ENCODE peak calls at places on chromosomes 11 and 22, in nine cellular contexts. T, P, H, G, F, X, O, D and N are unnamed samples.

GRCh38 chr11:6812391-6813005 is 13.0 kb upstream of the OR6A2 start:
- DNase-seq in T (peak), P (peak), H (peak), G (no peak), F (no peak), X (peak), O (no peak), D (peak), N (no peak)

GRCh38 chr11:132123449-132123848 is 753.0 kb downstream of the NTM start:
- DNase-seq in T (no peak), P (no peak), H (no peak), G (no peak), F (no peak), X (no peak), O (no peak), D (no peak), N (no peak)

GRCh38 chr11:64230209-64230984 is at the start of gene DNAJC4:
- DNase-seq in T (peak), P (peak), H (peak), G (peak), F (peak), X (peak), O (peak), D (peak), N (peak)

GRCh38 chr11:20067665-20068064 is 92.6 kb downstream of the DBX1 start:
- DNase-seq in T (no peak), P (no peak), H (no peak), G (no peak), F (no peak), X (no peak), O (no peak), D (no peak), N (no peak)

GRCh38 chr11:17014321-17014773 is at the start of gene PLEKHA7:
- DNase-seq in T (no peak), P (peak), H (no peak), G (no peak), F (peak), X (peak), O (no peak), D (no peak), N (no peak)

GRCh38 chr11:12418019-12418611 is 40.7 kb downstream of the PARVA start:
- DNase-seq in T (peak), P (no peak), H (peak), G (no peak), F (no peak), X (no peak), O (peak), D (no peak), N (no peak)

GRCh38 chr11:75263944-75264349 is 23.4 kb downstream of the TPBGL start:
- DNase-seq in T (no peak), P (no peak), H (peak), G (no peak), F (peak), X (peak), O (no peak), D (peak), N (peak)

GRCh38 chr11:122180435-122180834 is 64.4 kb upstream of the BLID start:
- DNase-seq in T (peak), P (no peak), H (peak), G (no peak), F (no peak), X (no peak), O (no peak), D (no peak), N (no peak)

GRCh38 chr22:44496844-44497217 is 1.2 kb downstream of the RTL6 start:
- DNase-seq in T (no peak), P (no peak), H (no peak), G (no peak), F (peak), X (no peak), O (no peak), D (no peak), N (no peak)

GRCh38 chr22:48137640-48138039 is 1375.2 kb downstream of the TBC1D22A start:
- DNase-seq in T (no peak), P (no peak), H (no peak), G (no peak), F (no peak), X (no peak), O (no peak), D (no peak), N (no peak)

GRCh38 chr11:59957094-59957493 is 6.7 kb upstream of the OOSP4A start:
- DNase-seq in T (no peak), P (no peak), H (no peak), G (no peak), F (no peak), X (no peak), O (no peak), D (no peak), N (no peak)

GRCh38 chr22:44665115-44665514 is 36.9 kb upstream of the PRR5 start:
- DNase-seq in T (peak), P (no peak), H (no peak), G (peak), F (no peak), X (no peak), O (no peak), D (no peak), N (no peak)

GRCh38 chr22:44597616-44598015 is 99.6 kb upstream of the RTL6 start:
- DNase-seq in T (no peak), P (no peak), H (peak), G (no peak), F (no peak), X (peak), O (no peak), D (no peak), N (no peak)

GRCh38 chr22:42313204-42313603 is 42.8 kb upstream of the TCF20 start:
- DNase-seq in T (no peak), P (no peak), H (no peak), G (no peak), F (no peak), X (no peak), O (no peak), D (peak), N (no peak)

GRCh38 chr11:9459573-9460321 is 1.1 kb upstream of the ZNF143 start:
- DNase-seq in T (peak), P (peak), H (peak), G (no peak), F (no peak), X (no peak), O (no peak), D (peak), N (no peak)

GRCh38 chr11:62948765-62949320 is 27.7 kb upstream of the CHRM1 start:
- DNase-seq in T (no peak), P (no peak), H (no peak), G (no peak), F (no peak), X (no peak), O (no peak), D (no peak), N (no peak)

GRCh38 chr11:112928136-112928535 is 33.1 kb upstream of the NCAM1 start:
- DNase-seq in T (no peak), P (no peak), H (no peak), G (no peak), F (no peak), X (no peak), O (no peak), D (no peak), N (no peak)

GRCh38 chr11:27357250-27357649 is 5.8 kb downstream of the CCDC34 start:
- DNase-seq in T (no peak), P (peak), H (no peak), G (peak), F (no peak), X (no peak), O (no peak), D (no peak), N (no peak)

GRCh38 chr11:91219501-91219900 is 996.7 kb upstream of the CHORDC1 start:
- DNase-seq in T (peak), P (no peak), H (peak), G (no peak), F (no peak), X (no peak), O (no peak), D (no peak), N (no peak)

GRCh38 chr22:19448076-19448607 is 631 bp upstream of the C22orf39 start:
- DNase-seq in T (peak), P (peak), H (peak), G (peak), F (no peak), X (peak), O (no peak), D (peak), N (no peak)

GRCh38 chr11:34243620-34244493 is 114.0 kb downstream of the ABTB2 start:
- DNase-seq in T (peak), P (peak), H (peak), G (peak), F (no peak), X (no peak), O (no peak), D (no peak), N (no peak)

GRCh38 chr11:48064306-48064705 is 83.9 kb downstream of the PTPRJ start:
- DNase-seq in T (peak), P (no peak), H (peak), G (no peak), F (no peak), X (no peak), O (no peak), D (no peak), N (no peak)

GRCh38 chr11:72821221-72821919 is 7.2 kb downstream of the ATG16L2 start:
- DNase-seq in T (no peak), P (peak), H (no peak), G (no peak), F (peak), X (no peak), O (no peak), D (no peak), N (no peak)

GRCh38 chr11:14641801-14642200 is 1.8 kb upstream of the PDE3B start:
- DNase-seq in T (no peak), P (no peak), H (no peak), G (no peak), F (no peak), X (no peak), O (no peak), D (no peak), N (no peak)

GRCh38 chr11:18383388-18384156 is 10.8 kb upstream of the LDHA start:
- DNase-seq in T (peak), P (peak), H (peak), G (peak), F (peak), X (peak), O (peak), D (peak), N (no peak)

GRCh38 chr22:42376721-42377177 is 55.5 kb downstream of the NFAM1 start:
- DNase-seq in T (peak), P (peak), H (peak), G (peak), F (no peak), X (peak), O (peak), D (no peak), N (no peak)

GRCh38 chr11:19594326-19594725 is 118.3 kb upstream of the NAV2 start:
- DNase-seq in T (no peak), P (no peak), H (peak), G (no peak), F (no peak), X (no peak), O (no peak), D (no peak), N (no peak)

GRCh38 chr11:95652002-95652472 is 137.5 kb downstream of the FAM76B start:
- DNase-seq in T (no peak), P (no peak), H (peak), G (no peak), F (no peak), X (peak), O (no peak), D (no peak), N (no peak)

GRCh38 chr22:35484651-35485372 is 55.8 kb upstream of the RASD2 start:
- DNase-seq in T (no peak), P (no peak), H (peak), G (no peak), F (no peak), X (no peak), O (no peak), D (no peak), N (no peak)

GRCh38 chr11:6356503-6356902 is 33.8 kb upstream of the SMPD1 start:
- DNase-seq in T (no peak), P (no peak), H (no peak), G (no peak), F (no peak), X (no peak), O (no peak), D (no peak), N (no peak)

GRCh38 chr11:20293531-20293930 is 70.0 kb upstream of the HTATIP2 start:
- DNase-seq in T (no peak), P (no peak), H (no peak), G (no peak), F (no peak), X (no peak), O (no peak), D (no peak), N (no peak)

GRCh38 chr11:122735031-122735430 is 79.5 kb downstream of the UBASH3B start:
- DNase-seq in T (no peak), P (no peak), H (no peak), G (no peak), F (no peak), X (no peak), O (no peak), D (no peak), N (no peak)

GRCh38 chr11:9914064-9914463 is 250.2 kb downstream of the SWAP70 start:
- DNase-seq in T (no peak), P (no peak), H (peak), G (no peak), F (no peak), X (no peak), O (no peak), D (no peak), N (no peak)

GRCh38 chr22:27724706-27725105 is 76.8 kb downstream of the MN1 start:
- DNase-seq in T (no peak), P (no peak), H (peak), G (no peak), F (no peak), X (no peak), O (no peak), D (no peak), N (no peak)

GRCh38 chr22:20319041-20319744 is 667 bp downstream of the DGCR6L start:
- DNase-seq in T (no peak), P (no peak), H (peak), G (no peak), F (no peak), X (peak), O (peak), D (peak), N (no peak)

GRCh38 chr11:94922675-94923347 is 50.5 kb downstream of the CWC15 start:
- DNase-seq in T (no peak), P (no peak), H (no peak), G (no peak), F (no peak), X (no peak), O (no peak), D (peak), N (no peak)

GRCh38 chr22:44549701-44550100 is 51.7 kb upstream of the RTL6 start:
- DNase-seq in T (no peak), P (no peak), H (no peak), G (no peak), F (no peak), X (no peak), O (no peak), D (no peak), N (no peak)

GRCh38 chr11:24171869-24172268 is 325.0 kb upstream of the LUZP2 start:
- DNase-seq in T (no peak), P (no peak), H (no peak), G (no peak), F (no peak), X (no peak), O (no peak), D (no peak), N (no peak)

GRCh38 chr11:70483077-70483861 is 84.9 kb downstream of the CTTN start:
- DNase-seq in T (peak), P (no peak), H (peak), G (no peak), F (no peak), X (no peak), O (no peak), D (peak), N (no peak)

DNA sequence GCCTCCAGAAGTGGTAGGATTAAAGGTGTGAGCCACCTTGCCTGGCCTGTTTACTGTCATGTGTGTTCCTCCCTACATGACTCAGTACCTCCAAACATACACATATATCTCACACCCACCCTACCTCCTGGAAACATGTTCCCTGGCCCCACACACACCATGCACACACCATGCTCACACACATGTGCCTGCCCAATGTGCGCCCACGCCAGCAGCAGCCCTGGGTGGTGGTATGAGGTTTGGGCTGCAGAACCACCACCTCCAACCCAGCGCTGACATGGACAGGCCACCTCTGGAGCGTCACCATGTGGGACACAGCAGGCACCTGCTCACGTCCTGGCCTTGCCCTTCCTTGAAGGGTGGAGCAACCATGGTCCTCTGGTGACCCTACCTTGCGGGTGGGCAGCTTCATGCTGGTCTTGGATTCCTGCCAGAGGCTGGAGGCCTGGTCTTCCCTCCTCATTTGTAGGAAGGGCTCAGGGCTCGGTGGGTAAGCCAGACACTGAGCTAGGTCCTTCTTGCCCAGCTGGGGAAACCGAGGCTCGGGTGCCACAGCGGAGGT is 37.9 kb downstream of the KIAA1671 start:
- DNase-seq in T (no peak), P (no peak), H (no peak), G (no peak), F (peak), X (no peak), O (no peak), D (no peak), N (no peak)
- TF ChIP-seq CTCF in T (no peak), P (no peak), H (no peak), G (no peak), F (no peak), X (no peak), O (no peak), D (no peak), N (no peak)

DNA sequence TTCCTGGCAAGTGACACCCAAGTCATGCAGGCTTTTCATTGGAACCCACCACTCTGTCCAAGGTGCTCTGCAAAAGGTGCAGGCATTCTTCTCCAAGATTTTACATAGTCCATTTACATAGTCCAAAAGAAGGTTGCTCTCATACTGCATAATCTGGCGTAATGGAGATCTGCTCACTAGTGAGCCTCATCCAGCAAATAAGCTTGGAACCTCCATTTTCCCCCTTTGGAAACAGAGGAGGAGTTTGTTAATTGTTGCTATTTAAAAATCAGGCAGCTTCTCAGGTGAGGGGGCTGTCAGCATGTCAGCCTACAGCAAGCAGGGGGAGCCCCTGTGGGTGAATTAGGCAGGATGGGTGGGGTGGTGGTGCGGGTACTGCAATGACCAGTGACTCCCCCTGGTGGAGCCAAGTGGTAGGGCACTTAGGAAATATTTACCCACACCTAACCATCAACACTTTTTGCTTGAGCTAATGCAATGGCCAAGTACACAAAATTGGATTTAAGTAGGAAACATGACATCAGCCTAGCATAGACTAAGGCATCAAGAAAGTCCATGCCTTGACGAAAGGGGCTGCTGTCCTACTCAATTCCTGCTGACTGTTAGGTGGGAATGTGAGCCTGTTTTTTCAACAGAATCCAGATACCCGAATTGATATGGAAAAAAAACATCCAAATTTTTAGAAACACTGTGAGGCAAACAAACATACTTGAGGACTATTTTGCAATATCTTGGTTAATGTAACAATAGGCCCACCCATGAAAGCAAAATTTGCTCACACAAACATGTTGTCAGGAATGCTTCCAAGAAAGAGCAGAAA is 64.5 kb downstream of the AMBRA1 start:
- DNase-seq in T (peak), P (peak), H (peak), G (peak), F (peak), X (peak), O (peak), D (peak), N (peak)
- TF ChIP-seq CTCF in T (peak), P (peak), H (peak), G (peak), F (peak), X (peak), O (peak), D (peak), N (peak)

GRCh38 chr11:83736689-83737088 is 450.5 kb upstream of the CCDC90B start:
- DNase-seq in T (no peak), P (no peak), H (no peak), G (no peak), F (no peak), X (no peak), O (no peak), D (no peak), N (no peak)
- TF ChIP-seq CTCF in T (no peak), P (no peak), H (no peak), G (no peak), F (no peak), X (peak), O (no peak), D (no peak), N (no peak)

DNA sequence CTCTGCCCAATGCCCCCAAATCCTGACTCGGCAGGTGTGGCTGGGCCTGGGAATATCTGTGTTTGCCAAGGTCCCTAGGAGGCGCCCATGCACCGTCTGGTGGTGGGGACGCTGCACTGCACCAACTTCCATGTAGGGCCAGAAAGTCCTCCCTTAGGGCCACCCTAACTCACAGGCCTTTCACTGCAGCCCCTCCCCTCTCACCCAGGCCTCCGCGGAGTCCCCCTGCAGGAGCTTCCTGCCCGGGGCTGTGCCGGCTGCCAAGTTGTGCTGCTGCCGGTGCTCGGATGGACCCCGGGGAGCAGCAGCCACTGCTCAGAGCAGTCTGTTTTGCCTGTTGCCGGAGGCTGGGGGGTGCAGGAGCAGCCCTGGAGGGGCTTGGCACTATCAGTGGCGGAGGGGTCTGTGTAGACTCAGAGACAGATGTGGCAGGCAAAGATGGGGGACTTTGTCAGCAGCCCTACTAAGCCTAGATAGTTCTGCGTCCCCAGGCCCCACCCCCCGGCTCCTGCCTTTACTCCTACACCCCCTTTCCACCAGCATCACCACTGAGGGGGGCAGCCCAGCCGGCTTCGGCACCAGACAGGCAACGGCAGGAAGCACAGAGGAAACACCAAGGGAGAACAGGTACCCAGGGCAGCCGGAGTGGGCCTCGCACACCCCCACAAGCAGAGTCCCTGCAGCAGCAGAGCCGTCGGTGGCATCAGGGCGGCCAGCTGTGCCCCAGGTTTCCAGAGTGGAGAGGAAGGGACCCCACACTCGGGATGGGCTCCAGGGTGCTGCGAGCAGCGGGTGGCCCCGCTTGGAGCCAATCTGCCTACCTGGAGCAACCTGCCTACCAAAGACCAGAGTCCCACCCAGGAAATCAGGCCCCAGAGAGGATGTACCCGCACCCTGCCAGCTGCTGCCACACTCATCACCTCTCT is 124.3 kb downstream of the TRIM29 start:
- DNase-seq in T (peak), P (peak), H (peak), G (peak), F (no peak), X (peak), O (peak), D (peak), N (peak)
- TF ChIP-seq CTCF in T (peak), P (peak), H (peak), G (peak), F (no peak), X (peak), O (peak), D (peak), N (peak)

GRCh38 chr11:66344550-66345315 is at the start of gene BRMS1:
- DNase-seq in T (peak), P (peak), H (peak), G (peak), F (peak), X (peak), O (peak), D (peak), N (peak)
- TF ChIP-seq CTCF in T (no peak), P (no peak), H (no peak), G (peak), F (peak), X (no peak), O (no peak), D (no peak), N (no peak)